ENCODE peak calls at places on chromosomes 6 and 20, in five cellular contexts. H is cardiac muscle cell, G is mammary epithelial cell, D is A673, B is astrocyte. S is an unnamed sample.

GRCh38 chr6:53494076-53494475 is 50.8 kb downstream of the GCLC start:
- DNase-seq in H (peak; percentile 19), G (no peak), D (no peak), B (peak; percentile 36), S (no peak)

GRCh38 chr6:109872549-109872948 is 105.6 kb upstream of the GPR6 start:
- DNase-seq in H (no peak), G (no peak), D (no peak), B (no peak), S (no peak)

GRCh38 chr6:4059115-4059777 is 19.7 kb downstream of the FAM217A start:
- DNase-seq in H (peak; percentile 75), G (peak; percentile 83), D (peak; percentile 69), B (peak; percentile 84), S (no peak)

GRCh38 chr6:111605100-111605748 is 454 bp downstream of the TRAF3IP2 start:
- DNase-seq in H (peak; percentile 96), G (peak; percentile 54), D (peak; percentile 62), B (peak; percentile 81), S (peak; percentile 59)

GRCh38 chr6:14612016-14612415 is 494.4 kb downstream of the CD83 start:
- DNase-seq in H (peak; percentile 14), G (peak; percentile 28), D (peak; percentile 29), B (peak; percentile 21), S (no peak)

GRCh38 chr6:129683606-129684322 is 26.2 kb downstream of the ARHGAP18 start:
- DNase-seq in H (peak; percentile 99), G (peak; percentile 93), D (peak; percentile 93), B (peak; percentile 100), S (peak; percentile 93)

GRCh38 chr20:42274977-42275376 is 656.8 kb upstream of the CHD6 start:
- DNase-seq in H (no peak), G (no peak), D (no peak), B (no peak), S (no peak)

GRCh38 chr6:170404697-170405096 is 98.1 kb downstream of the FAM120B start:
- DNase-seq in H (peak; percentile 29), G (no peak), D (no peak), B (no peak), S (no peak)

GRCh38 chr6:90343581-90343980 is 46.9 kb upstream of the BACH2 start:
- DNase-seq in H (peak; percentile 49), G (no peak), D (no peak), B (peak; percentile 54), S (no peak)

GRCh38 chr20:36334281-36335075 is 28.3 kb downstream of the DLGAP4 start:
- DNase-seq in H (no peak), G (no peak), D (no peak), B (no peak), S (no peak)

GRCh38 chr6:34248198-34248726 is 544 bp downstream of the SMIM29 start:
- DNase-seq in H (no peak), G (peak; percentile 21), D (no peak), B (no peak), S (peak; percentile 64)

GRCh38 chr20:35116258-35116657 is 23.7 kb upstream of the TRPC4AP start:
- DNase-seq in H (no peak), G (no peak), D (no peak), B (no peak), S (no peak)

GRCh38 chr20:9294081-9294480 is 220.3 kb upstream of the LAMP5 start:
- DNase-seq in H (peak; percentile 39), G (peak; percentile 24), D (no peak), B (peak; percentile 81), S (no peak)

GRCh38 chr20:26216025-26216424 is 519.4 kb upstream of the ZNF337 start:
- DNase-seq in H (no peak), G (peak; percentile 3), D (no peak), B (peak; percentile 32), S (no peak)

GRCh38 chr6:125584468-125584939 is 164.9 kb upstream of the HEY2 start:
- DNase-seq in H (no peak), G (peak; percentile 1), D (no peak), B (peak; percentile 14), S (no peak)

GRCh38 chr6:223763-224162 is 68.5 kb upstream of the DUSP22 start:
- DNase-seq in H (no peak), G (peak; percentile 61), D (no peak), B (peak; percentile 23), S (no peak)

GRCh38 chr20:53127027-53127426 is 154.9 kb downstream of the TSHZ2 start:
- DNase-seq in H (no peak), G (no peak), D (no peak), B (no peak), S (no peak)

GRCh38 chr20:50207026-50207425 is 16.4 kb downstream of the CEBPB start:
- DNase-seq in H (no peak), G (no peak), D (no peak), B (no peak), S (no peak)

GRCh38 chr6:89140347-89141159 is 5.3 kb upstream of the PM20D2 start:
- DNase-seq in H (no peak), G (peak; percentile 20), D (no peak), B (no peak), S (no peak)

GRCh38 chr6:137736048-137736846 is 130.8 kb upstream of the TNFAIP3 start:
- DNase-seq in H (no peak), G (no peak), D (no peak), B (peak; percentile 34), S (peak; percentile 68)

GRCh38 chr6:118678866-118679265 is 27.5 kb upstream of the CEP85L start:
- DNase-seq in H (no peak), G (peak; percentile 28), D (no peak), B (peak; percentile 73), S (no peak)
- TF ChIP-seq CTCF in H (no peak), G (no peak), D (no peak), B (no peak), S (no peak)

GRCh38 chr6:151358475-151358874 is 32.9 kb downstream of the ZBTB2 start:
- DNase-seq in H (no peak), G (no peak), D (no peak), B (no peak), S (no peak)
- H3K4me3 ChIP-seq in H (no peak overlapping the region), G (no peak overlapping the region), D (no peak overlapping the region), B (no peak overlapping the region), S (no peak overlapping the region)

DNA sequence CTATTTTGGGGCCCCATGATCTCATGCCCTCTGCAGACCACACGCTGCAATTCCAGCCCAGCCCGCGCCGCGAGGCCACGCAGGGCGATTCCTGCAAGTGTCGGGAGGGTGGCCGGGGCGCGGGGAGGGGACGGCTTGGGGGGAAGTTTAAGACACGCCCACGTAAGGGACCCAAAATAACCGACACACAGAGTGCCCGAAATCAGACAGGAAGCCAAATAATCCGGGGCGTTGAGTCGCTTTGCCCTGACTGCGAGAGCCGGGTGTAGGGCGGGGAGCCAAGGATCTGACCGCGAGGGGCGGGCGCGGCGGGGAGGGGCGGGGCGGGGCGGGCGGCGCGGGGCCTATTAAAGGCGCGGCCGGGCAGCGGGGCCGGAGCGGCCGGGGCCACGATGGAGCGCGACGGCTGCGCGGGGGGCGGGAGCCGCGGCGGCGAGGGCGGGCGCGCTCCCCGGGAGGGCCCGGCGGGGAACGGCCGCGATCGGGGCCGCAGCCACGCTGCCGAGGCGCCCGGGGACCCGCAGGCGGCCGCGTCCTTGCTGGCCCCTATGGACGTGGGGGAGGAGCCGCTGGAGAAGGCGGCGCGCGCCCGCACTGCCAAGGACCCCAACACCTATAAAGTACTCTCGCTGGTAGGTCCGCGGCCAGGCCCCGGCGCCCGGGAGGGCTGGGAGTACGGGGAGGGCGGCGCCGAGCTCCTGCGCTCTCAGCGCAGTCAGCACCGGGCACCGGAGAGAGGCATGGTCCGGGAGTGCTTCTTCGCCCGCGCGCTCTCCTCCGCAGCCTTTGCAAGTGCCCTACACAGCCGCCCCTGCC is at the start of gene ENPP1:
- DNase-seq in H (peak; percentile 64), G (peak; percentile 39), D (peak; percentile 76), B (peak; percentile 47), S (peak; percentile 36)
- TF ChIP-seq CTCF in H (peak; percentile 23), G (no peak), D (peak; percentile 24), B (no peak), S (no peak)

GRCh38 chr6:28816909-28817807 is 106.6 kb downstream of the TRIM27 start:
- DNase-seq in H (peak; percentile 56), G (peak; percentile 85), D (peak; percentile 92), B (peak; percentile 58), S (peak; percentile 79)

GRCh38 chr6:28814032-28814976 is 109.5 kb downstream of the TRIM27 start:
- DNase-seq in H (no peak), G (no peak), D (peak; percentile 58), B (no peak), S (no peak)

GRCh38 chr6:28812778-28813569 is 110.8 kb downstream of the TRIM27 start:
- DNase-seq in H (no peak), G (no peak), D (no peak), B (no peak), S (no peak)

GRCh38 chr6:28817808-28818145 is 106.0 kb downstream of the TRIM27 start:
- DNase-seq in H (no peak), G (no peak), D (peak; percentile 57), B (no peak), S (no peak)

GRCh38 chr6:28816339-28816908 is 107.4 kb downstream of the TRIM27 start:
- DNase-seq in H (no peak), G (no peak), D (no peak), B (no peak), S (no peak)
- H3K4me3 ChIP-seq in H (no peak overlapping the region), G (peak overlapping the region; percentile 22), D (peak overlapping the region; percentile 46), B (no peak overlapping the region), S (no peak overlapping the region)

DNA sequence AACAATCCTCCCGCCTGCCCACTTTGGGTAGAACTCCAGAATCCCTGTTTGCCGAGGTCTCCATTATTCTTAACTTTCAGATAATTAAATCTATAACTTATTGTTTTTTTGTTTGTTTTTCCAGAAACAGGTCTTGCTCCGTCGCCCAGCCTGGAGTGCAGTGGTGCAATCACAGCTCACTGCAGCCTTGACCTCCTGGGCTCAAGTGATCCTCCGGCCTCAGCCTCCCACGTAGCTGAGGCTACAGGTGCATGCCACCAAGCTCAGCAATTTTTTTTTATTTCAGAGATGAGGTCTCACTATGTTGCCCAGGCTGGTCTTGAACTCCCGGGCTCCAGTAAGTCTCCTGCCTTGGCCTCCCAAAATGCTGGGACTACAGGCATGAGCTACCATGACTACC is 28.8 kb downstream of the ZMYND8 start:
- DNase-seq in H (no peak), G (no peak), D (no peak), B (no peak), S (no peak)
- TF ChIP-seq CTCF in H (no peak), G (no peak), D (no peak), B (no peak), S (no peak)

DNA sequence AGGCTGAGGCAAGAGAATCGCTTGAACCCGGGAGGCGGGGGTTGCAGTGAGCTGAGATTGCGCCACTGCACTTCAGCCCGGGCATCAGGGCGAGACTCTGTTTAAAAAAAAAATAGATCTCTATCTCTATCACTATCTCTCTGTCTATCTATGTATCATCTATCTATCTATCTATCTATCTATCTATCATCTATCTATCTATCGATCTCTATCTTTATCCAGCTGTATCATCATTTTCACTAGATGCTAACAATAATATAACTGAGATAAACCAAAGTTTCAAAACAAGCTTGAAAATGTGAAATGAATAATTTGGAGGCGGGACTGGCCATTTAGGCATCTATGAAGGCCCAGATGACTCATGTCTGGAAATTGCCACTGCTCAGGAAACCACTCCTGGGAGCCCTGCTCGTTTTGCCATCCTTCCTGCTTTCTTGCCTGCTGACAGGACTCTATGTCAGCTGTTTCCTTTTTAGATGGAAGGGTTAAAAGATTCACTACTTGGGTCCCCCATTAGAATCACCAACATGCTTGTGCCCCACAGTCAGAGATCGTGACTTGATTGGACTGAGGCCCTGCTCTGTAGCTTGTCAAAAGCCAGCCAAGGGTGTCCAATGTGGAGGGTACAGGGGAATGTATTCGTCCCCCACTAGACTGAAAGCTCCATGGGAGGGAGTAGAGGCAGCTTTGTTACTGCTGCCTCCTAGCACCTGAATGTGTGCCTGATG is 61.7 kb downstream of the UTRN start:
- DNase-seq in H (peak; percentile 72), G (peak; percentile 71), D (peak; percentile 84), B (peak; percentile 82), S (peak; percentile 54)
- H3K4me3 ChIP-seq in H (no peak overlapping the region), G (no peak overlapping the region), D (no peak overlapping the region), B (peak overlapping the region; percentile 13), S (no peak overlapping the region)

S was measured in GM12865.